ENCODE peak calls at places on chromosomes 12 and 14, in five cellular contexts. One of them, this sample, is unnamed.

GRCh38 chr14:25909361-25909760 is 688.5 kb downstream of the NOVA1 start:
- DNase-seq in foreskin fibroblast: no peak
- DNase-seq in Peyer's patch: no peak
- DNase-seq in tibial artery: no peak
- DNase-seq in CD4-positive, alpha-beta memory T cell: no peak
- DNase-seq in this sample: no peak

GRCh38 chr12:3122841-3123678 is 45.9 kb downstream of the TSPAN9 start:
- DNase-seq in Peyer's patch: no peak
- DNase-seq in foreskin fibroblast: peak
- DNase-seq in tibial artery: peak
- DNase-seq in CD4-positive, alpha-beta memory T cell: no peak
- DNase-seq in this sample: no peak

GRCh38 chr12:127063339-127064090 is 1203.5 kb upstream of the TMEM132C start:
- DNase-seq in Peyer's patch: no peak
- DNase-seq in CD4-positive, alpha-beta memory T cell: no peak
- DNase-seq in tibial artery: no peak
- DNase-seq in foreskin fibroblast: no peak
- DNase-seq in this sample: no peak

GRCh38 chr12:43370299-43370698 is 181.7 kb downstream of the ADAMTS20 start:
- DNase-seq in foreskin fibroblast: peak
- DNase-seq in tibial artery: no peak
- DNase-seq in CD4-positive, alpha-beta memory T cell: no peak
- DNase-seq in Peyer's patch: no peak
- DNase-seq in this sample: no peak

GRCh38 chr12:56158926-56159461 is 835 bp downstream of the MYL6 start:
- DNase-seq in CD4-positive, alpha-beta memory T cell: peak
- DNase-seq in Peyer's patch: peak
- DNase-seq in tibial artery: peak
- DNase-seq in foreskin fibroblast: peak
- DNase-seq in this sample: peak

GRCh38 chr12:38588618-38589309 is 272.2 kb downstream of the ALG10B start:
- DNase-seq in CD4-positive, alpha-beta memory T cell: no peak
- DNase-seq in Peyer's patch: no peak
- DNase-seq in tibial artery: no peak
- DNase-seq in foreskin fibroblast: no peak
- DNase-seq in this sample: no peak

GRCh38 chr12:113306382-113306781 is 28.5 kb downstream of the SLC8B1 start:
- DNase-seq in Peyer's patch: no peak
- DNase-seq in tibial artery: no peak
- DNase-seq in foreskin fibroblast: no peak
- DNase-seq in CD4-positive, alpha-beta memory T cell: no peak
- DNase-seq in this sample: no peak

GRCh38 chr12:101759396-101760047 is 20.3 kb upstream of the SYCP3 start:
- DNase-seq in CD4-positive, alpha-beta memory T cell: peak
- DNase-seq in tibial artery: no peak
- DNase-seq in Peyer's patch: no peak
- DNase-seq in foreskin fibroblast: peak
- DNase-seq in this sample: no peak

GRCh38 chr14:35470775-35471174 is 63.2 kb upstream of the INSM2 start:
- DNase-seq in foreskin fibroblast: peak
- DNase-seq in Peyer's patch: no peak
- DNase-seq in tibial artery: no peak
- DNase-seq in CD4-positive, alpha-beta memory T cell: no peak
- DNase-seq in this sample: no peak

GRCh38 chr12:62899568-62900390 is 35.2 kb downstream of the PPM1H start:
- DNase-seq in foreskin fibroblast: no peak
- DNase-seq in CD4-positive, alpha-beta memory T cell: no peak
- DNase-seq in Peyer's patch: no peak
- DNase-seq in tibial artery: no peak
- DNase-seq in this sample: no peak

GRCh38 chr14:97977711-97978261 is 1180.6 kb downstream of the VRK1 start:
- DNase-seq in CD4-positive, alpha-beta memory T cell: peak
- DNase-seq in Peyer's patch: peak
- DNase-seq in foreskin fibroblast: no peak
- DNase-seq in tibial artery: peak
- DNase-seq in this sample: peak

GRCh38 chr12:123491481-123491880 is 33.5 kb downstream of the SNRNP35 start:
- DNase-seq in foreskin fibroblast: no peak
- DNase-seq in Peyer's patch: no peak
- DNase-seq in CD4-positive, alpha-beta memory T cell: no peak
- DNase-seq in tibial artery: no peak
- DNase-seq in this sample: no peak

GRCh38 chr12:123488539-123489230 is 30.7 kb downstream of the SNRNP35 start:
- DNase-seq in tibial artery: no peak
- DNase-seq in CD4-positive, alpha-beta memory T cell: no peak
- DNase-seq in foreskin fibroblast: no peak
- DNase-seq in Peyer's patch: no peak
- DNase-seq in this sample: no peak

GRCh38 chr12:123490089-123490488 is 32.1 kb downstream of the SNRNP35 start:
- DNase-seq in tibial artery: no peak
- DNase-seq in CD4-positive, alpha-beta memory T cell: no peak
- DNase-seq in Peyer's patch: no peak
- DNase-seq in foreskin fibroblast: no peak
- DNase-seq in this sample: no peak

GRCh38 chr12:123491056-123491455 is 33.1 kb downstream of the SNRNP35 start:
- DNase-seq in CD4-positive, alpha-beta memory T cell: no peak
- DNase-seq in foreskin fibroblast: no peak
- DNase-seq in Peyer's patch: no peak
- DNase-seq in tibial artery: no peak
- DNase-seq in this sample: no peak

DNA sequence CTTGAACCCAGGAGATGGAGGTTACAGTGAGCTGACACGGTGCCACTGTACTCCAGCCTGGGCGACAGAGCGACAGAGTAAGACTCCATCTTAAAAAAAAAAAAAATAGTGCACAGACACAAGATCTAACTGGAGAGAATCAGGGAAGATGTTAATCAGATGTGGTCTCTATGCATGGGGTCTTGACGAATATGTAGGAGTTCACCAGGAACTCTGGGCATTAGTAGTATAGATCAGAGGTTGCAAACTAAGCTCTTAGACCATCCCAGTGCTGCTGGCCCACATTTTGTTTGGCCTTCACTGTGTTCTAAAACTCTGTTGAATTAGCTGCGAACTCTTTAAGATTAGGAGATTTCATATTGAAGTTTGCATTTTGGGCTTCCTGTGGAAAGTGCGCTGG is 31.6 kb downstream of the SNRNP35 start:
- DNase-seq in Peyer's patch: no peak
- DNase-seq in tibial artery: no peak
- DNase-seq in CD4-positive, alpha-beta memory T cell: no peak
- DNase-seq in foreskin fibroblast: no peak
- DNase-seq in this sample: no peak
- H3K4me3 ChIP-seq in Peyer's patch: no peak
- H3K4me3 ChIP-seq in tibial artery: no peak
- H3K4me3 ChIP-seq in CD4-positive, alpha-beta memory T cell: no peak
- H3K4me3 ChIP-seq in foreskin fibroblast: no peak
- H3K4me3 ChIP-seq in this sample: no peak

GRCh38 chr12:16346931-16347330 is 514 bp upstream of the MGST1 start:
- DNase-seq in foreskin fibroblast: no peak
- DNase-seq in Peyer's patch: no peak
- DNase-seq in CD4-positive, alpha-beta memory T cell: no peak
- DNase-seq in tibial artery: no peak
- DNase-seq in this sample: no peak
- H3K4me3 ChIP-seq in foreskin fibroblast: peak
- H3K4me3 ChIP-seq in Peyer's patch: no peak
- H3K4me3 ChIP-seq in CD4-positive, alpha-beta memory T cell: no peak
- H3K4me3 ChIP-seq in tibial artery: no peak
- H3K4me3 ChIP-seq in this sample: peak

DNA sequence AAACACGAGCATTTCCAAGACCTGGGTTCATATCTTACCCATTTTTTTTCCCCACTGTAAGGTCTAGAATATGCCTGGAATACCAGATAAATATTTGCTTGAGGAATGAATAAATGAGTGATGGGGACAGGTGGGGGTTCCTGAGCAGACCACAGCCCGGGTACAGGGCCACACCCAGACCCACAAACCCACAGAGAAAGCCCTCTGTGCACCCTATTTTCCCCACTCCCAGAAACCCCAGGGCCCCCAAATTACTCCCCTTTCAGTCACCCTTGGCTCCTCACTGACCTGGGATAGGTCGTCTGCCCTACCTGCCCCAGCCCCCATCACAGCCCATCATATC is 66.5 kb upstream of the DDX11 start:
- DNase-seq in CD4-positive, alpha-beta memory T cell: no peak
- DNase-seq in foreskin fibroblast: no peak
- DNase-seq in tibial artery: no peak
- DNase-seq in Peyer's patch: no peak
- DNase-seq in this sample: no peak
- H3K4me3 ChIP-seq in CD4-positive, alpha-beta memory T cell: no peak
- H3K4me3 ChIP-seq in foreskin fibroblast: no peak
- H3K4me3 ChIP-seq in tibial artery: no peak
- H3K4me3 ChIP-seq in Peyer's patch: no peak
- H3K4me3 ChIP-seq in this sample: no peak

GRCh38 chr12:92462049-92462448 is 240.7 kb upstream of the PLEKHG7 start:
- DNase-seq in foreskin fibroblast: no peak
- DNase-seq in Peyer's patch: peak
- DNase-seq in tibial artery: no peak
- DNase-seq in CD4-positive, alpha-beta memory T cell: peak
- DNase-seq in this sample: no peak
- H3K4me3 ChIP-seq in foreskin fibroblast: no peak
- H3K4me3 ChIP-seq in Peyer's patch: no peak
- H3K4me3 ChIP-seq in tibial artery: no peak
- H3K4me3 ChIP-seq in CD4-positive, alpha-beta memory T cell: no peak
- H3K4me3 ChIP-seq in this sample: no peak

GRCh38 chr12:112162261-112162790 is 37.0 kb downstream of the TRAFD1 start:
- DNase-seq in foreskin fibroblast: no peak
- DNase-seq in CD4-positive, alpha-beta memory T cell: no peak
- DNase-seq in tibial artery: no peak
- DNase-seq in Peyer's patch: no peak
- DNase-seq in this sample: peak

GRCh38 chr12:112163056-112163455 is 37.7 kb downstream of the TRAFD1 start:
- DNase-seq in Peyer's patch: no peak
- DNase-seq in CD4-positive, alpha-beta memory T cell: no peak
- DNase-seq in tibial artery: no peak
- DNase-seq in foreskin fibroblast: no peak
- DNase-seq in this sample: peak

GRCh38 chr12:112161711-112162110 is 36.4 kb downstream of the TRAFD1 start:
- DNase-seq in tibial artery: no peak
- DNase-seq in foreskin fibroblast: no peak
- DNase-seq in CD4-positive, alpha-beta memory T cell: no peak
- DNase-seq in Peyer's patch: no peak
- DNase-seq in this sample: peak

GRCh38 chr12:112160611-112161010 is 35.3 kb downstream of the TRAFD1 start:
- DNase-seq in tibial artery: no peak
- DNase-seq in Peyer's patch: no peak
- DNase-seq in foreskin fibroblast: no peak
- DNase-seq in CD4-positive, alpha-beta memory T cell: no peak
- DNase-seq in this sample: peak

DNA sequence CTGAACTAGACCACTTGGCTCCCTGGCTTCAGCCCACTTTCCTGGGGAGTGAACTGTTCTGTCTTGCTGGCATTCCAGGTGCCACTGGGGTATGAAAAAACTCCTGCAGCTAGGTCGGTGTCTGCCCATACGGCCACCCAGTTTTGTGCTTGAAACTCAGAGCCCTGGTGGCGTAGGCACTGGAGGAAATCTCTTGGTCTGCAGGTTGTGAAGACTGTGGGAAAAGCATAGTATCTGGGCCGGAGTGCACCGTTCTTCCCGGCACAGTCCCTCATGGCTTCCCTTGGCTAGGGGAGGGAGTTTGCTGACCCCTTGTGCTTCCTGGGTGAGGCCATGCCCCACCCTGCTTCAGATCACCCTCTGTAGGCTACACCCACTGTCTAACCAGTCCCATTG is 33.8 kb downstream of the TRAFD1 start:
- DNase-seq in foreskin fibroblast: no peak
- DNase-seq in Peyer's patch: no peak
- DNase-seq in CD4-positive, alpha-beta memory T cell: no peak
- DNase-seq in tibial artery: no peak
- DNase-seq in this sample: peak
- H3K4me3 ChIP-seq in foreskin fibroblast: no peak
- H3K4me3 ChIP-seq in Peyer's patch: no peak
- H3K4me3 ChIP-seq in CD4-positive, alpha-beta memory T cell: no peak
- H3K4me3 ChIP-seq in tibial artery: no peak
- H3K4me3 ChIP-seq in this sample: no peak

GRCh38 chr12:64092507-64092906 is 129.6 kb downstream of the KICS2 start:
- DNase-seq in Peyer's patch: no peak
- DNase-seq in CD4-positive, alpha-beta memory T cell: no peak
- DNase-seq in foreskin fibroblast: no peak
- DNase-seq in tibial artery: no peak
- DNase-seq in this sample: no peak
- H3K4me3 ChIP-seq in Peyer's patch: no peak
- H3K4me3 ChIP-seq in CD4-positive, alpha-beta memory T cell: no peak
- H3K4me3 ChIP-seq in foreskin fibroblast: no peak
- H3K4me3 ChIP-seq in tibial artery: no peak
- H3K4me3 ChIP-seq in this sample: no peak

GRCh38 chr14:53929871-53930685 is 26.5 kb downstream of the BMP4 start:
- DNase-seq in Peyer's patch: no peak
- DNase-seq in CD4-positive, alpha-beta memory T cell: peak
- DNase-seq in foreskin fibroblast: no peak
- DNase-seq in tibial artery: no peak
- DNase-seq in this sample: no peak

GRCh38 chr14:53927171-53927570 is 29.5 kb downstream of the BMP4 start:
- DNase-seq in foreskin fibroblast: peak
- DNase-seq in Peyer's patch: no peak
- DNase-seq in tibial artery: no peak
- DNase-seq in CD4-positive, alpha-beta memory T cell: no peak
- DNase-seq in this sample: no peak

GRCh38 chr14:53924754-53925153 is 31.9 kb downstream of the BMP4 start:
- DNase-seq in Peyer's patch: no peak
- DNase-seq in CD4-positive, alpha-beta memory T cell: no peak
- DNase-seq in foreskin fibroblast: peak
- DNase-seq in tibial artery: no peak
- DNase-seq in this sample: no peak

GRCh38 chr14:53921027-53921426 is 35.6 kb downstream of the BMP4 start:
- DNase-seq in foreskin fibroblast: no peak
- DNase-seq in CD4-positive, alpha-beta memory T cell: no peak
- DNase-seq in Peyer's patch: no peak
- DNase-seq in tibial artery: no peak
- DNase-seq in this sample: no peak

DNA sequence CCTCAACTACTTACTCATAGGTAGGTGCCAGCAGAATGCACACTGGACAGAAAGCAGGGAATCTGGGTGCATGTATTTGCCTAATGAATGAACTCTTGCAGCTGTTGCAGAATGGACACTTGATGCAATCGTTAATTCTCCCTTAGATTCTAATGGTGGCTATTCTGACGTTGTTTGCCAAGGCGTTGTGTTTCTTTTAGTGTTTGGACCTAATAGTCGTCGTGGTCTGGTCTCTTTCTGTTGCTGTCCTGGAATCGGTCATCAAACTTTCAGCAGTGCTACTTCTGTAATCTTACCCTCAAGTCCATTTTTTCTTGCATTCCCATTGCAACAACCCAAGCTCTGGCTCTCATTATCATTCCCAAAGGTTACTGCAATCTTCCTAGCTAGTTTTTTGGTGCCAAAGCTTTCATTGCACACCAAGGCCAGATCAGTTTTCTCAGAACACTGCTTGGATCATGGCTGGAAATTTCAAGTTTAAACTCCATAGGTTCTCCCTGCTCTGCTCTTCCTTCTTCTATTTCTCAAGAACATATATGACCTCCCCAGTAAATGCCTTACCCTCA is 31.3 kb downstream of the BMP4 start:
- DNase-seq in tibial artery: no peak
- DNase-seq in CD4-positive, alpha-beta memory T cell: no peak
- DNase-seq in foreskin fibroblast: peak
- DNase-seq in Peyer's patch: no peak
- DNase-seq in this sample: no peak
- H3K4me3 ChIP-seq in tibial artery: no peak
- H3K4me3 ChIP-seq in CD4-positive, alpha-beta memory T cell: no peak
- H3K4me3 ChIP-seq in foreskin fibroblast: no peak
- H3K4me3 ChIP-seq in Peyer's patch: no peak
- H3K4me3 ChIP-seq in this sample: no peak

GRCh38 chr14:37167151-37168047 is 5.0 kb downstream of the SLC25A21 start:
- DNase-seq in Peyer's patch: no peak
- DNase-seq in foreskin fibroblast: no peak
- DNase-seq in CD4-positive, alpha-beta memory T cell: no peak
- DNase-seq in tibial artery: no peak
- DNase-seq in this sample: no peak
- H3K4me3 ChIP-seq in Peyer's patch: no peak
- H3K4me3 ChIP-seq in foreskin fibroblast: no peak
- H3K4me3 ChIP-seq in CD4-positive, alpha-beta memory T cell: no peak
- H3K4me3 ChIP-seq in tibial artery: no peak
- H3K4me3 ChIP-seq in this sample: no peak

This sample was measured in sigmoid colon.